ENCODE peak calls at places on chromosomes 5 and 9, in six cellular contexts. D is mesenchymal stem cell, V is IMR-90, Z is H9, U is H1, A is trophoblast cell. Y is an unnamed sample.

GRCh38 chr5:56319281-56320242 is 86.4 kb upstream of the ANKRD55 start:
- DNase-seq in U (no peak), Z (no peak), A (peak; percentile 27), D (peak; percentile 74), V (peak; percentile 78), Y (no peak)

GRCh38 chr5:191036-191948 is at the start of gene LRRC14B:
- DNase-seq in Z (no peak), U (no peak), A (peak; percentile 86), D (no peak), V (no peak), Y (no peak)

GRCh38 chr5:95704150-95704549 is 21.4 kb upstream of the SPATA9 start:
- DNase-seq in A (no peak), V (no peak), D (no peak), Z (no peak), U (no peak), Y (no peak)

GRCh38 chr5:5145651-5146529 is 5.8 kb downstream of the ADAMTS16 start:
- DNase-seq in D (peak; percentile 3), V (peak; percentile 33), A (peak; percentile 28), U (no peak), Z (no peak), Y (no peak)

GRCh38 chr9:104931256-104931655 is 3.3 kb upstream of the ABCA1 start:
- DNase-seq in V (peak; percentile 33), Z (no peak), U (no peak), D (no peak), A (no peak), Y (no peak)

GRCh38 chr5:102600964-102601363 is 102.2 kb upstream of the SLCO6A1 start:
- DNase-seq in D (peak; percentile 26), U (no peak), Z (no peak), V (peak; percentile 13), A (no peak), Y (no peak)

GRCh38 chr5:121797677-121798518 is 53.8 kb upstream of the FTMT start:
- DNase-seq in D (no peak), Z (no peak), U (peak; percentile 45), A (peak; percentile 23), V (no peak), Y (peak; percentile 54)

GRCh38 chr5:26329562-26330189 is 708.7 kb downstream of the CDH9 start:
- DNase-seq in D (peak; percentile 18), Z (no peak), V (no peak), A (no peak), U (no peak), Y (peak; percentile 1)

GRCh38 chr9:77440057-77440456 is 208.1 kb downstream of the GNA14 start:
- DNase-seq in Z (peak; percentile 73), U (peak; percentile 64), V (peak; percentile 47), D (no peak), A (no peak), Y (no peak)

GRCh38 chr5:179953934-179954833 is 46.5 kb upstream of the TBC1D9B start:
- DNase-seq in U (peak; percentile 7), Z (no peak), D (no peak), A (no peak), V (peak; percentile 42), Y (no peak)

GRCh38 chr5:150320048-150320555 is 17.4 kb upstream of the ARSI start:
- DNase-seq in A (peak; percentile 73), D (peak; percentile 96), Z (no peak), U (no peak), V (peak; percentile 78), Y (no peak)

GRCh38 chr5:175418252-175418651 is 25.7 kb downstream of the DRD1 start:
- DNase-seq in A (no peak), U (no peak), Z (no peak), D (no peak), V (no peak), Y (no peak)

GRCh38 chr5:109407913-109408312 is 1.9 kb downstream of the PJA2 start:
- DNase-seq in Z (no peak), U (no peak), V (no peak), D (no peak), A (no peak), Y (no peak)

GRCh38 chr5:36378551-36378950 is 76.8 kb upstream of the RANBP3L start:
- DNase-seq in U (no peak), A (no peak), Z (no peak), D (no peak), V (peak; percentile 7), Y (no peak)

GRCh38 chr5:316210-317085 is 5.1 kb upstream of the AHRR start:
- DNase-seq in D (no peak), Z (no peak), V (no peak), A (peak; percentile 99), U (no peak), Y (no peak)

GRCh38 chr9:128946945-128947422 is 419 bp downstream of the DOLK start:
- DNase-seq in U (no peak), D (no peak), A (no peak), V (peak; percentile 11), Z (no peak), Y (no peak)

GRCh38 chr5:98128271-98128670 is 645.2 kb upstream of the RGMB start:
- DNase-seq in Z (no peak), A (no peak), U (no peak), D (no peak), V (no peak), Y (no peak)

GRCh38 chr5:147101654-147102053 is 133.2 kb upstream of the STK32A start:
- DNase-seq in A (no peak), Z (no peak), V (no peak), D (peak; percentile 5), U (no peak), Y (no peak)

GRCh38 chr5:168110384-168110783 is 181.1 kb upstream of the WWC1 start:
- DNase-seq in U (no peak), V (no peak), A (no peak), D (no peak), Z (no peak), Y (no peak)

GRCh38 chr9:106892632-106893031 is 29.7 kb downstream of the ZNF462 start:
- DNase-seq in V (peak; percentile 98), D (peak; percentile 97), Z (peak; percentile 91), U (no peak), A (peak; percentile 98), Y (peak; percentile 47)

GRCh38 chr9:111937781-111938426 is 41.3 kb downstream of the UGCG start:
- DNase-seq in V (peak; percentile 83), U (no peak), D (peak; percentile 45), A (no peak), Z (no peak), Y (no peak)

GRCh38 chr5:135269828-135270545 is 129.0 kb downstream of the MACROH2A1 start:
- DNase-seq in U (no peak), Z (no peak), A (peak; percentile 50), D (peak; percentile 93), V (peak; percentile 89), Y (no peak)

GRCh38 chr5:32506809-32507208 is 62.3 kb upstream of the ZFR start:
- DNase-seq in U (no peak), D (no peak), Z (no peak), V (peak; percentile 91), A (peak; percentile 57), Y (no peak)

GRCh38 chr5:150612405-150612804 is 28.1 kb upstream of the SYNPO start:
- DNase-seq in Z (no peak), U (no peak), V (no peak), A (no peak), D (no peak), Y (no peak)

GRCh38 chr5:145680169-145680568 is 155.0 kb downstream of the PRELID2 start:
- DNase-seq in Z (peak; percentile 47), V (no peak), A (no peak), D (no peak), U (peak; percentile 51), Y (no peak)

GRCh38 chr5:94618029-94618492 is 343 bp downstream of the KIAA0825 start:
- DNase-seq in D (peak; percentile 83), Z (peak; percentile 67), V (peak; percentile 57), A (peak; percentile 12), U (no peak), Y (no peak)

GRCh38 chr5:132485641-132486317 is 4.8 kb downstream of the IRF1 start:
- DNase-seq in V (no peak), Z (no peak), U (no peak), D (no peak), A (no peak), Y (no peak)

GRCh38 chr9:21964925-21965385 is 29.2 kb downstream of the CDKN2A start:
- DNase-seq in U (no peak), D (peak; percentile 71), A (no peak), Z (peak; percentile 53), V (no peak), Y (no peak)

GRCh38 chr5:151006704-151007334 is 13.6 kb upstream of the GPX3 start:
- DNase-seq in A (no peak), D (no peak), Z (no peak), V (no peak), U (no peak), Y (no peak)

GRCh38 chr5:119071573-119071874 is 637 bp downstream of the DMXL1 start:
- DNase-seq in Z (no peak), U (no peak), V (peak; percentile 2), A (no peak), D (no peak), Y (no peak)

GRCh38 chr5:88707216-88707965 is 175.6 kb downstream of the MEF2C start:
- DNase-seq in Z (no peak), V (peak; percentile 6), A (no peak), D (no peak), U (no peak), Y (no peak)
- H4K91ac ChIP-seq in Z (no peak overlapping the region), V (no peak overlapping the region), A (no peak overlapping the region), D (no peak overlapping the region), U (no peak overlapping the region), Y (no peak overlapping the region)

GRCh38 chr9:118336167-118336951 is 632.2 kb downstream of the TLR4 start:
- DNase-seq in V (no peak), Z (no peak), D (no peak), A (no peak), U (no peak), Y (no peak)
- H4K91ac ChIP-seq in V (no peak overlapping the region), Z (no peak overlapping the region), D (no peak overlapping the region), A (no peak overlapping the region), U (no peak overlapping the region), Y (no peak overlapping the region)

GRCh38 chr5:74419468-74419867 is 221.1 kb downstream of the ENC1 start:
- DNase-seq in Z (no peak), U (no peak), D (no peak), V (no peak), A (no peak), Y (no peak)
- H4K91ac ChIP-seq in Z (no peak overlapping the region), U (no peak overlapping the region), D (no peak overlapping the region), V (no peak overlapping the region), A (peak overlapping the region; percentile 60), Y (no peak overlapping the region)

GRCh38 chr9:133520121-133520835 is 4.5 kb downstream of the MYMK start:
- DNase-seq in Z (no peak), A (no peak), U (no peak), D (no peak), V (no peak), Y (no peak)
- H4K91ac ChIP-seq in Z (no peak overlapping the region), A (no peak overlapping the region), U (no peak overlapping the region), D (no peak overlapping the region), V (no peak overlapping the region), Y (peak overlapping the region; percentile 75)

GRCh38 chr9:101457003-101457402 is 21.4 kb upstream of the ALDOB start:
- DNase-seq in A (no peak), D (no peak), V (no peak), U (peak; percentile 58), Z (peak; percentile 52), Y (no peak)
- H4K91ac ChIP-seq in A (no peak overlapping the region), D (no peak overlapping the region), V (no peak overlapping the region), U (no peak overlapping the region), Z (no peak overlapping the region), Y (no peak overlapping the region)

GRCh38 chr9:125929846-125930245 is 182.7 kb downstream of the PBX3 start:
- DNase-seq in A (no peak), V (peak; percentile 11), Z (no peak), D (no peak), U (no peak), Y (no peak)
- H4K91ac ChIP-seq in A (no peak overlapping the region), V (no peak overlapping the region), Z (no peak overlapping the region), D (no peak overlapping the region), U (no peak overlapping the region), Y (no peak overlapping the region)

Y was measured in neuronal stem cell.